ENCODE peak calls at places on chromosomes 6 and 20, in four cellular contexts. O is activated naive CD4-positive, alpha-beta T cell treated with anti-CD3 and anti-CD28 coated beads for 36 hours; E is activated gamma-delta T cell treated with Interleukin-2 at 50 U/mL for 16 hours; K is LHCN-M2. W is an unnamed sample.

GRCh38 chr6:2522521-2522920 is 228.2 kb downstream of the MYLK4 start:
- DNase-seq in O (no peak), E (no peak), K (peak), W (no peak)

GRCh38 chr6:89311853-89312531 is 3.1 kb downstream of the GABRR2 start:
- DNase-seq in O (no peak), E (no peak), K (peak), W (no peak)

GRCh38 chr6:159444073-159444472 is 249.0 kb downstream of the SOD2 start:
- DNase-seq in O (no peak), E (no peak), K (no peak), W (no peak)

GRCh38 chr20:36439040-36439730 is 102.1 kb upstream of the MYL9 start:
- DNase-seq in O (peak), E (peak), K (peak), W (peak)

GRCh38 chr6:27604986-27605385 is 132.1 kb upstream of the ZNF184 start:
- DNase-seq in O (no peak), E (no peak), K (no peak), W (no peak)

GRCh38 chr20:56003111-56003800 is 2.1 kb downstream of the CBLN4 start:
- DNase-seq in O (no peak), E (no peak), K (no peak), W (no peak)

GRCh38 chr6:126033696-126034095 is 47.4 kb downstream of the TRMT11 start:
- DNase-seq in O (no peak), E (no peak), K (peak), W (peak)

GRCh38 chr6:64694356-64694755 is 1012.7 kb downstream of the EYS start:
- DNase-seq in O (no peak), E (no peak), K (no peak), W (no peak)

GRCh38 chr20:56411759-56412472 is at the start of gene CASS4:
- DNase-seq in O (peak), E (peak), K (no peak), W (peak)

GRCh38 chr6:53961679-53962370 is 149.4 kb upstream of the MLIP start:
- DNase-seq in O (no peak), E (no peak), K (peak), W (no peak)

GRCh38 chr6:136052046-136052445 is 198.1 kb downstream of the MTFR2 start:
- DNase-seq in O (no peak), E (no peak), K (no peak), W (no peak)

GRCh38 chr20:63487116-63487764 is 11.6 kb downstream of the EEF1A2 start:
- DNase-seq in O (no peak), E (no peak), K (no peak), W (no peak)

GRCh38 chr20:51801220-51801991 is 915 bp downstream of the SALL4 start:
- DNase-seq in O (peak), E (no peak), K (peak), W (peak)

GRCh38 chr6:34056301-34056700 is 89.6 kb downstream of the GRM4 start:
- DNase-seq in O (peak), E (no peak), K (no peak), W (peak)

GRCh38 chr20:36028106-36028826 is 59.9 kb downstream of the CNBD2 start:
- DNase-seq in O (no peak), E (no peak), K (no peak), W (no peak)

GRCh38 chr6:138824482-138825134 is 28.7 kb downstream of the ECT2L start:
- DNase-seq in O (peak), E (no peak), K (no peak), W (peak)

GRCh38 chr6:121811106-121811505 is 375.7 kb downstream of the GJA1 start:
- DNase-seq in O (no peak), E (no peak), K (no peak), W (no peak)

GRCh38 chr20:41572010-41572572 is 46.1 kb downstream of the CHD6 start:
- DNase-seq in O (no peak), E (no peak), K (no peak), W (no peak)

GRCh38 chr20:47998736-47999135 is 213.5 kb upstream of the SULF2 start:
- DNase-seq in O (no peak), E (no peak), K (no peak), W (no peak)

GRCh38 chr6:104525677-104526322 is 333.9 kb downstream of the HACE1 start:
- DNase-seq in O (peak), E (peak), K (peak), W (peak)

GRCh38 chr6:49743427-49743826 is 761 bp downstream of the CRISP3 start:
- DNase-seq in O (no peak), E (no peak), K (no peak), W (no peak)

GRCh38 chr20:1282966-1283365 is 16.9 kb downstream of the SNPH start:
- DNase-seq in O (no peak), E (no peak), K (no peak), W (no peak)

GRCh38 chr6:13066820-13067219 is 261.5 kb downstream of the TBC1D7 start:
- DNase-seq in O (no peak), E (no peak), K (no peak), W (no peak)

GRCh38 chr6:151999194-151999593 is 191.7 kb downstream of the ESR1 start:
- DNase-seq in O (no peak), E (no peak), K (peak), W (no peak)

GRCh38 chr20:14410869-14411555 is 73.6 kb upstream of the FLRT3 start:
- DNase-seq in O (no peak), E (no peak), K (no peak), W (no peak)

GRCh38 chr6:129890701-129891100 is 29.6 kb upstream of the TMEM244 start:
- DNase-seq in O (no peak), E (no peak), K (peak), W (peak)

GRCh38 chr6:74731204-74731603 is 474.6 kb downstream of the COL12A1 start:
- DNase-seq in O (no peak), E (no peak), K (peak), W (no peak)

GRCh38 chr6:33790910-33791309 is 2.0 kb upstream of the LEMD2 start:
- DNase-seq in O (no peak), E (no peak), K (no peak), W (no peak)

GRCh38 chr6:95614094-95614493 is 36.8 kb downstream of the MANEA start:
- DNase-seq in O (no peak), E (no peak), K (no peak), W (no peak)

GRCh38 chr6:29553268-29554057 is 6.1 kb downstream of the UBD start:
- DNase-seq in O (peak), E (no peak), K (no peak), W (peak)